ENCODE peak calls at places on chromosome 18, in ten cellular contexts. One of them, this sample, is unnamed.

GRCh38 chr18:59359576-59359952 is 499 bp upstream of the LMAN1 start:
- DNase-seq in GM10248: no peak
- DNase-seq in RWPE2: no peak
- DNase-seq in GM12865: no peak
- DNase-seq in adrenal gland: no peak
- DNase-seq in GM13977: no peak
- DNase-seq in HT-29: no peak
- DNase-seq in activated T-cell treated with anti-CD3 and anti-CD28 coated beads, Interleukin-2, amount 50 U/mL, for 48 hours: no peak
- DNase-seq in activated CD8-positive, alpha-beta T cell treated with anti-CD3 and anti-CD28 coated beads for 36 hours: no peak
- DNase-seq in RWPE1: no peak
- DNase-seq in this sample: no peak

GRCh38 chr18:52339891-52340371 is at the start of gene DCC:
- DNase-seq in GM10248: peak; percentile 28
- DNase-seq in RWPE2: no peak
- DNase-seq in GM12865: peak; percentile 54
- DNase-seq in adrenal gland: peak; percentile 21
- DNase-seq in GM13977: peak; percentile 38
- DNase-seq in HT-29: no peak
- DNase-seq in activated T-cell treated with anti-CD3 and anti-CD28 coated beads, Interleukin-2, amount 50 U/mL, for 48 hours: no peak
- DNase-seq in activated CD8-positive, alpha-beta T cell treated with anti-CD3 and anti-CD28 coated beads for 36 hours: peak; percentile 4
- DNase-seq in RWPE1: peak; percentile 10
- DNase-seq in this sample: peak; percentile 62

GRCh38 chr18:35030234-35030989 is 10.8 kb upstream of the MAPRE2 start:
- DNase-seq in GM10248: no peak
- DNase-seq in RWPE2: no peak
- DNase-seq in GM12865: peak; percentile 40
- DNase-seq in adrenal gland: no peak
- DNase-seq in GM13977: no peak
- DNase-seq in HT-29: no peak
- DNase-seq in activated T-cell treated with anti-CD3 and anti-CD28 coated beads, Interleukin-2, amount 50 U/mL, for 48 hours: peak; percentile 38
- DNase-seq in activated CD8-positive, alpha-beta T cell treated with anti-CD3 and anti-CD28 coated beads for 36 hours: no peak
- DNase-seq in RWPE1: no peak
- DNase-seq in this sample: no peak

GRCh38 chr18:23574611-23575308 is 11.5 kb downstream of the NPC1 start:
- DNase-seq in GM10248: no peak
- DNase-seq in RWPE2: no peak
- DNase-seq in GM12865: no peak
- DNase-seq in adrenal gland: no peak
- DNase-seq in GM13977: no peak
- DNase-seq in HT-29: no peak
- DNase-seq in activated T-cell treated with anti-CD3 and anti-CD28 coated beads, Interleukin-2, amount 50 U/mL, for 48 hours: no peak
- DNase-seq in activated CD8-positive, alpha-beta T cell treated with anti-CD3 and anti-CD28 coated beads for 36 hours: no peak
- DNase-seq in RWPE1: no peak
- DNase-seq in this sample: peak; percentile 53

GRCh38 chr18:75201273-75201898 is 7.6 kb downstream of the PTGR3 start:
- DNase-seq in GM10248: no peak
- DNase-seq in RWPE2: no peak
- DNase-seq in GM12865: no peak
- DNase-seq in adrenal gland: no peak
- DNase-seq in GM13977: no peak
- DNase-seq in HT-29: no peak
- DNase-seq in activated T-cell treated with anti-CD3 and anti-CD28 coated beads, Interleukin-2, amount 50 U/mL, for 48 hours: no peak
- DNase-seq in activated CD8-positive, alpha-beta T cell treated with anti-CD3 and anti-CD28 coated beads for 36 hours: no peak
- DNase-seq in RWPE1: no peak
- DNase-seq in this sample: no peak

GRCh38 chr18:76490701-76491171 is 4.3 kb downstream of the ZNF516 start:
- DNase-seq in GM10248: peak; percentile 56
- DNase-seq in RWPE2: no peak
- DNase-seq in GM12865: peak; percentile 58
- DNase-seq in adrenal gland: peak; percentile 52
- DNase-seq in GM13977: peak; percentile 60
- DNase-seq in HT-29: peak; percentile 20
- DNase-seq in activated T-cell treated with anti-CD3 and anti-CD28 coated beads, Interleukin-2, amount 50 U/mL, for 48 hours: peak; percentile 49
- DNase-seq in activated CD8-positive, alpha-beta T cell treated with anti-CD3 and anti-CD28 coated beads for 36 hours: peak; percentile 62
- DNase-seq in RWPE1: peak; percentile 47
- DNase-seq in this sample: peak; percentile 56

GRCh38 chr18:29361843-29362242 is 1184.9 kb upstream of the CDH2 start:
- DNase-seq in GM10248: no peak
- DNase-seq in RWPE2: no peak
- DNase-seq in GM12865: peak; percentile 0
- DNase-seq in adrenal gland: no peak
- DNase-seq in GM13977: no peak
- DNase-seq in HT-29: no peak
- DNase-seq in activated T-cell treated with anti-CD3 and anti-CD28 coated beads, Interleukin-2, amount 50 U/mL, for 48 hours: no peak
- DNase-seq in activated CD8-positive, alpha-beta T cell treated with anti-CD3 and anti-CD28 coated beads for 36 hours: no peak
- DNase-seq in RWPE1: no peak
- DNase-seq in this sample: no peak

GRCh38 chr18:23612434-23613090 is 26.3 kb upstream of the NPC1 start:
- DNase-seq in GM10248: no peak
- DNase-seq in RWPE2: no peak
- DNase-seq in GM12865: no peak
- DNase-seq in adrenal gland: peak; percentile 70
- DNase-seq in GM13977: no peak
- DNase-seq in HT-29: no peak
- DNase-seq in activated T-cell treated with anti-CD3 and anti-CD28 coated beads, Interleukin-2, amount 50 U/mL, for 48 hours: no peak
- DNase-seq in activated CD8-positive, alpha-beta T cell treated with anti-CD3 and anti-CD28 coated beads for 36 hours: no peak
- DNase-seq in RWPE1: no peak
- DNase-seq in this sample: no peak

GRCh38 chr18:59386909-59387515 is 27.9 kb upstream of the LMAN1 start:
- DNase-seq in GM10248: no peak
- DNase-seq in RWPE2: no peak
- DNase-seq in GM12865: no peak
- DNase-seq in adrenal gland: no peak
- DNase-seq in GM13977: no peak
- DNase-seq in HT-29: no peak
- DNase-seq in activated T-cell treated with anti-CD3 and anti-CD28 coated beads, Interleukin-2, amount 50 U/mL, for 48 hours: no peak
- DNase-seq in activated CD8-positive, alpha-beta T cell treated with anti-CD3 and anti-CD28 coated beads for 36 hours: no peak
- DNase-seq in RWPE1: no peak
- DNase-seq in this sample: no peak

GRCh38 chr18:34600118-34600517 is 110.0 kb upstream of the DTNA start:
- DNase-seq in GM10248: no peak
- DNase-seq in RWPE2: no peak
- DNase-seq in GM12865: no peak
- DNase-seq in adrenal gland: no peak
- DNase-seq in GM13977: no peak
- DNase-seq in HT-29: no peak
- DNase-seq in activated T-cell treated with anti-CD3 and anti-CD28 coated beads, Interleukin-2, amount 50 U/mL, for 48 hours: no peak
- DNase-seq in activated CD8-positive, alpha-beta T cell treated with anti-CD3 and anti-CD28 coated beads for 36 hours: no peak
- DNase-seq in RWPE1: no peak
- DNase-seq in this sample: no peak